ENCODE peak calls at places on chromosomes 4 and X, in nine cellular contexts. T, W, J, Q, G, L, C, Y and M are unnamed samples.

GRCh38 chr4:71006203-71006907 is 12.9 kb downstream of the DCK start:
- DNase-seq in L (no peak), Q (no peak), G (no peak), J (no peak), T (no peak), W (no peak), C (no peak), Y (no peak), M (no peak)

GRCh38 chr4:176824645-176825366 is 32.1 kb upstream of the VEGFC start:
- DNase-seq in G (no peak), T (no peak), Q (no peak), W (no peak), L (no peak), Y (peak), C (no peak), J (no peak), M (no peak)

GRCh38 chrX:79154612-79155358 is 10.3 kb downstream of the GPR174 start:
- DNase-seq in Y (no peak), W (no peak), L (no peak), G (no peak), T (no peak), Q (no peak), C (no peak), J (no peak), M (no peak)

GRCh38 chrX:118627084-118627758 is 100.2 kb upstream of the IL13RA1 start:
- DNase-seq in Q (no peak), G (no peak), C (no peak), Y (peak), T (peak), J (no peak), W (peak), L (no peak), M (peak)

GRCh38 chrX:123803331-123803983 is 56.4 kb upstream of the XIAP start:
- DNase-seq in G (peak), W (peak), T (peak), L (peak), Q (peak), C (no peak), J (peak), Y (peak), M (peak)

GRCh38 chr4:3689006-3689405 is 77.2 kb upstream of the ADRA2C start:
- DNase-seq in W (no peak), G (no peak), T (no peak), Q (no peak), L (no peak), Y (no peak), C (no peak), J (no peak), M (no peak)

GRCh38 chrX:44708470-44708869 is 135.4 kb upstream of the DUSP21 start:
- DNase-seq in Y (peak), T (no peak), Q (no peak), W (no peak), J (no peak), G (no peak), L (no peak), C (no peak), M (no peak)

GRCh38 chr4:56410247-56410646 is 23.0 kb upstream of the AASDH start:
- DNase-seq in C (no peak), W (peak), G (no peak), J (no peak), Y (peak), T (peak), L (peak), Q (peak), M (peak)

GRCh38 chr4:8694651-8695151 is 102.1 kb downstream of the CPZ start:
- DNase-seq in L (no peak), G (peak), T (no peak), Y (no peak), W (no peak), J (no peak), Q (no peak), C (no peak), M (no peak)

GRCh38 chr4:37453361-37454262 is 209.1 kb downstream of the NWD2 start:
- DNase-seq in G (peak), Y (peak), L (no peak), C (no peak), J (peak), T (peak), W (peak), Q (peak), M (peak)

GRCh38 chrX:78595901-78596502 is 63.1 kb downstream of the RTL3 start:
- DNase-seq in T (peak), W (peak), J (no peak), C (no peak), L (no peak), Q (no peak), Y (peak), G (no peak), M (peak)

GRCh38 chrX:27731962-27732361 is 75.8 kb upstream of the MAGEB10 start:
- DNase-seq in G (no peak), Y (no peak), Q (no peak), C (no peak), J (no peak), L (no peak), T (no peak), W (no peak), M (no peak)

GRCh38 chr4:118920247-118920646 is 31.6 kb downstream of the SYNPO2 start:
- DNase-seq in J (no peak), T (peak), Q (no peak), G (no peak), C (no peak), Y (no peak), L (no peak), W (peak), M (no peak)

GRCh38 chrX:48945517-48946348 is 11.7 kb downstream of the OTUD5 start:
- DNase-seq in G (peak), C (no peak), J (no peak), T (peak), L (no peak), W (peak), Q (no peak), Y (peak), M (peak)

GRCh38 chr4:171880136-171880535 is 66.9 kb downstream of the GALNTL6 start:
- DNase-seq in Y (no peak), W (peak), J (no peak), G (no peak), L (peak), Q (no peak), T (peak), C (no peak), M (no peak)

GRCh38 chrX:69614896-69615295 is 1.0 kb upstream of the EDA start:
- DNase-seq in T (no peak), G (no peak), Y (no peak), W (no peak), Q (no peak), J (no peak), C (no peak), L (no peak), M (no peak)

GRCh38 chr4:25437951-25438350 is 60.9 kb downstream of the ANAPC4 start:
- DNase-seq in C (no peak), J (no peak), G (no peak), Y (no peak), T (no peak), L (no peak), W (no peak), Q (no peak), M (no peak)

GRCh38 chrX:123481908-123482873 is 250.7 kb downstream of the THOC2 start:
- DNase-seq in G (no peak), Q (peak), L (no peak), C (no peak), J (no peak), T (no peak), Y (no peak), W (peak), M (no peak)

GRCh38 chr4:107931775-107932321 is 499 bp downstream of the CYP2U1 start:
- DNase-seq in W (no peak), T (no peak), Q (no peak), L (no peak), C (peak), J (peak), Y (peak), G (peak), M (peak)

GRCh38 chr4:155950461-155950860 is 3.2 kb downstream of the CTSO start:
- DNase-seq in J (no peak), L (no peak), W (no peak), G (no peak), Y (no peak), T (no peak), Q (no peak), C (no peak), M (no peak)

GRCh38 chrX:149829751-149830191 is 48.0 kb downstream of the MAGEA9 start:
- DNase-seq in L (no peak), Y (no peak), C (peak), J (peak), W (peak), T (no peak), G (no peak), Q (no peak), M (no peak)

GRCh38 chr4:140305053-140305452 is 68.4 kb upstream of the SCOC start:
- DNase-seq in T (no peak), Y (no peak), Q (no peak), W (no peak), J (no peak), G (no peak), L (no peak), C (no peak), M (peak)